ENCODE peak calls at places on chromosomes 12 and 14, in seven cellular contexts. B is AG09309, C is prostate gland, P is adrenal gland, M is astrocyte of the spinal cord, F is fibroblast of the aortic adventitia, R is HFF-Myc. H is an unnamed sample.

GRCh38 chr12:10363922-10364838 is 25.7 kb downstream of the KLRK1 start:
- DNase-seq in B (no peak), C (peak), P (peak), M (peak), F (peak), R (no peak), H (peak)

GRCh38 chr12:39816671-39817185 is 197.1 kb upstream of the ABCD2 start:
- DNase-seq in B (no peak), C (no peak), P (no peak), M (no peak), F (peak), R (no peak), H (no peak)

GRCh38 chr12:120015313-120015712 is 26.3 kb downstream of the BICDL1 start:
- DNase-seq in B (no peak), C (no peak), P (no peak), M (no peak), F (no peak), R (no peak), H (no peak)

GRCh38 chr14:99930420-99931274 is 134.6 kb upstream of the EVL start:
- DNase-seq in B (no peak), C (no peak), P (no peak), M (no peak), F (peak), R (no peak), H (peak)

GRCh38 chr14:68665792-68666195 is 127.1 kb downstream of the ZFP36L1 start:
- DNase-seq in B (no peak), C (no peak), P (no peak), M (peak), F (no peak), R (no peak), H (no peak)

GRCh38 chr12:26317942-26318565 is 122.7 kb downstream of the SSPN start:
- DNase-seq in B (no peak), C (no peak), P (no peak), M (peak), F (peak), R (no peak), H (peak)

GRCh38 chr14:105408592-105408991 is 10.3 kb downstream of the TEX22 start:
- DNase-seq in B (no peak), C (no peak), P (no peak), M (no peak), F (no peak), R (no peak), H (no peak)

GRCh38 chr12:112800183-112800582 is 8.6 kb downstream of the RPH3A start:
- DNase-seq in B (no peak), C (no peak), P (no peak), M (no peak), F (no peak), R (no peak), H (no peak)

GRCh38 chr14:76613616-76614015 is 147.7 kb upstream of the VASH1 start:
- DNase-seq in B (no peak), C (no peak), P (no peak), M (no peak), F (no peak), R (no peak), H (no peak)

GRCh38 chr12:60201891-60202290 is 606.1 kb downstream of the SLC16A7 start:
- DNase-seq in B (no peak), C (no peak), P (no peak), M (peak), F (peak), R (no peak), H (peak)

GRCh38 chr12:91138337-91138905 is 27.1 kb upstream of the LUM start:
- DNase-seq in B (no peak), C (no peak), P (no peak), M (no peak), F (peak), R (peak), H (no peak)

GRCh38 chr14:50410921-50411320 is 14.2 kb upstream of the CDKL1 start:
- DNase-seq in B (peak), C (no peak), P (no peak), M (peak), F (peak), R (no peak), H (peak)

GRCh38 chr12:43158126-43158525 is 393.9 kb downstream of the ADAMTS20 start:
- DNase-seq in B (no peak), C (no peak), P (no peak), M (no peak), F (no peak), R (no peak), H (no peak)

GRCh38 chr14:74667758-74668157 is 45.1 kb downstream of the AREL1 start:
- DNase-seq in B (peak), C (no peak), P (no peak), M (peak), F (peak), R (no peak), H (peak)

GRCh38 chr12:107894589-107894988 is 120.1 kb downstream of the ASCL4 start:
- DNase-seq in B (peak), C (no peak), P (no peak), M (no peak), F (peak), R (no peak), H (no peak)

GRCh38 chr12:55932546-55932919 is 1.6 kb downstream of the DGKA start:
- DNase-seq in B (no peak), C (no peak), P (no peak), M (peak), F (peak), R (no peak), H (peak)

GRCh38 chr12:10132971-10133370 is 3.0 kb upstream of the CLEC7A start:
- DNase-seq in B (no peak), C (no peak), P (no peak), M (no peak), F (no peak), R (no peak), H (no peak)

GRCh38 chr14:24130717-24131548 is 474 bp downstream of the FITM1 start:
- DNase-seq in B (no peak), C (no peak), P (peak), M (no peak), F (no peak), R (no peak), H (no peak)

GRCh38 chr14:101215266-101215665 is 311.7 kb upstream of the RTL1 start:
- DNase-seq in B (no peak), C (no peak), P (no peak), M (no peak), F (no peak), R (no peak), H (no peak)

GRCh38 chr12:67884596-67884995 is 104.7 kb upstream of the IFNG-AS1 start:
- DNase-seq in B (no peak), C (no peak), P (no peak), M (no peak), F (no peak), R (no peak), H (no peak)

GRCh38 chr12:110689601-110690430 is 901 bp upstream of the HVCN1 start:
- DNase-seq in B (no peak), C (no peak), P (peak), M (no peak), F (peak), R (no peak), H (no peak)

GRCh38 chr12:58919271-58920101 is 818 bp downstream of the LRIG3 start:
- DNase-seq in B (no peak), C (peak), P (peak), M (peak), F (peak), R (no peak), H (peak)

GRCh38 chr12:132908145-132909029 is 21.0 kb upstream of the CHFR start:
- DNase-seq in B (peak), C (peak), P (peak), M (peak), F (peak), R (peak), H (peak)

GRCh38 chr14:102951799-102952198 is 29.3 kb downstream of the AMN start:
- DNase-seq in B (peak), C (no peak), P (no peak), M (peak), F (no peak), R (no peak), H (no peak)

GRCh38 chr12:18552829-18553228 is 185.0 kb downstream of the PLCZ1 start:
- DNase-seq in B (no peak), C (no peak), P (no peak), M (no peak), F (no peak), R (no peak), H (no peak)

GRCh38 chr12:22447223-22447622 is 97.1 kb downstream of the C2CD5 start:
- DNase-seq in B (no peak), C (no peak), P (no peak), M (no peak), F (no peak), R (peak), H (no peak)

GRCh38 chr12:27337376-27337775 is 4.7 kb downstream of the BMAL2 start:
- DNase-seq in B (no peak), C (no peak), P (no peak), M (no peak), F (no peak), R (no peak), H (no peak)

GRCh38 chr14:62079035-62079434 is 316.8 kb downstream of the SNAPC1 start:
- DNase-seq in B (no peak), C (no peak), P (no peak), M (no peak), F (no peak), R (no peak), H (no peak)

GRCh38 chr12:28963554-28963953 is 185.5 kb upstream of the FAR2 start:
- DNase-seq in B (no peak), C (no peak), P (no peak), M (peak), F (peak), R (no peak), H (peak)

GRCh38 chr12:110314308-110314707 is 33.3 kb downstream of the ATP2A2 start:
- DNase-seq in B (peak), C (no peak), P (no peak), M (peak), F (peak), R (no peak), H (peak)

GRCh38 chr12:120225200-120225558 is 24.3 kb upstream of the RPLP0 start:
- DNase-seq in B (no peak), C (no peak), P (no peak), M (no peak), F (no peak), R (no peak), H (no peak)

GRCh38 chr14:31576949-31577348 is 15.7 kb downstream of the NUBPL start:
- DNase-seq in B (no peak), C (no peak), P (no peak), M (no peak), F (no peak), R (no peak), H (no peak)

GRCh38 chr12:110436231-110436630 is 13.9 kb downstream of the ARPC3 start:
- DNase-seq in B (no peak), C (no peak), P (no peak), M (no peak), F (peak), R (no peak), H (peak)

GRCh38 chr12:70754330-70754741 is 117.1 kb upstream of the PTPRB start:
- DNase-seq in B (no peak), C (no peak), P (no peak), M (no peak), F (no peak), R (no peak), H (no peak)

GRCh38 chr12:82937151-82937550 is 250.4 kb downstream of the TMTC2 start:
- DNase-seq in B (no peak), C (no peak), P (no peak), M (no peak), F (peak), R (peak), H (peak)

GRCh38 chr12:45553204-45553603 is 176.3 kb upstream of the ARID2 start:
- DNase-seq in B (no peak), C (no peak), P (no peak), M (no peak), F (no peak), R (no peak), H (no peak)

GRCh38 chr12:132253698-132254480 is 75.5 kb downstream of the GALNT9 start:
- DNase-seq in B (no peak), C (no peak), P (no peak), M (no peak), F (no peak), R (no peak), H (no peak)

DNA sequence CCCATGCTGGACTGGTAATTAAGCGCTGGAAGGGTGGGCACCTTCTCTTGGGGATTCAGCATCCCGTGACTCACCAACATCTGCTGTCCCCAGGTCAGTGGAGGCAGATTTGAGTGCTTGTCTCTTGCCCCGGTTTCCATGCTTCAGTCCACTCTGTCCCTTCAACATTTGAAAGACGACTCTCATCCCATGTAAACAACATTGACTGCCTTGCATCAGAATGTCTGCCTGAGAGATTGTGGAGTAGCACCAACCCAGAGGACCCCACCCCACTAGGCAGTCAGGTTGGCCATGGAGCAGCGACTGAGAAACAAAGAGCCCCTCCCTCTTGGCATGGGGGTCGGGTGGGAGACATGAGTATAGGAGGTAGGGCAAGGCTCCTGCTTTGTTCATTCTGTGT is 4.9 kb upstream of the STAC3 start:
- DNase-seq in B (no peak), C (no peak), P (no peak), M (no peak), F (no peak), R (no peak), H (no peak)
- H3K4me3 ChIP-seq in B (no peak), C (no peak), P (no peak), M (no peak), F (no peak), R (no peak), H (no peak)

GRCh38 chr12:124047045-124047566 is 74.1 kb downstream of the ZNF664 start:
- DNase-seq in B (no peak), C (no peak), P (no peak), M (no peak), F (no peak), R (no peak), H (no peak)

GRCh38 chr12:124045671-124046070 is 72.7 kb downstream of the ZNF664 start:
- DNase-seq in B (no peak), C (no peak), P (no peak), M (no peak), F (no peak), R (no peak), H (no peak)

GRCh38 chr12:124046206-124046740 is 73.3 kb downstream of the ZNF664 start:
- DNase-seq in B (no peak), C (no peak), P (peak), M (no peak), F (no peak), R (no peak), H (no peak)

GRCh38 chr12:124044021-124044420 is 71.0 kb downstream of the ZNF664 start:
- DNase-seq in B (no peak), C (no peak), P (no peak), M (no peak), F (no peak), R (no peak), H (no peak)

DNA sequence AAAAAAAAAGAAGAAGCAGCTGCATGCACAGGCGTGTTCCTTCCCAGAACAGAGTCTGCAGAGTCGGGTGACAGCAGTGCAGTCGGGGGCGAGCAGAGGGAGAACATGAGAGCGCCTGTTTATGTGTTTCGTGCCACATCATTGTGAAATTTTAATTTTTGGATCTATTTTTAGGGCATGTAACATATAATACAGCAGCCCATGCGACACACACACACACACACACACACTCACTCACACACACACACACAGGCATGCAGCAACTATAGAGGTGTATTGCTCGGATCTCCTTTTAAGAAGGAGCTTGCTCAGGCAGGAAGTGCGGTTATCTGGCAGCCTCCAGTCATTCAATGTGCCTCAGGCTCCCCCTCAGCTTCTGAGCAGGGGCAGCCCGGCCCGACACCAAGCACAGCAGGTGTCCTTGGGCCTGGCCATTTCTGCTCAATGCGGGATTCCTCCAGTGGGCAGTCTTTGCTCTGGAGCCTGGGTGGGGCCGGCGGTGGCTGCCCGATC is 71.8 kb downstream of the ZNF664 start:
- DNase-seq in B (no peak), C (no peak), P (no peak), M (no peak), F (no peak), R (no peak), H (no peak)
- H3K4me3 ChIP-seq in B (no peak), C (no peak), P (no peak), M (no peak), F (no peak), R (no peak), H (no peak)

GRCh38 chr12:32946504-32947131 is 50.0 kb upstream of the PKP2 start:
- DNase-seq in B (no peak), C (no peak), P (no peak), M (no peak), F (no peak), R (no peak), H (no peak)
- H3K4me3 ChIP-seq in B (no peak), C (no peak), P (no peak), M (no peak), F (no peak), R (no peak), H (no peak)

DNA sequence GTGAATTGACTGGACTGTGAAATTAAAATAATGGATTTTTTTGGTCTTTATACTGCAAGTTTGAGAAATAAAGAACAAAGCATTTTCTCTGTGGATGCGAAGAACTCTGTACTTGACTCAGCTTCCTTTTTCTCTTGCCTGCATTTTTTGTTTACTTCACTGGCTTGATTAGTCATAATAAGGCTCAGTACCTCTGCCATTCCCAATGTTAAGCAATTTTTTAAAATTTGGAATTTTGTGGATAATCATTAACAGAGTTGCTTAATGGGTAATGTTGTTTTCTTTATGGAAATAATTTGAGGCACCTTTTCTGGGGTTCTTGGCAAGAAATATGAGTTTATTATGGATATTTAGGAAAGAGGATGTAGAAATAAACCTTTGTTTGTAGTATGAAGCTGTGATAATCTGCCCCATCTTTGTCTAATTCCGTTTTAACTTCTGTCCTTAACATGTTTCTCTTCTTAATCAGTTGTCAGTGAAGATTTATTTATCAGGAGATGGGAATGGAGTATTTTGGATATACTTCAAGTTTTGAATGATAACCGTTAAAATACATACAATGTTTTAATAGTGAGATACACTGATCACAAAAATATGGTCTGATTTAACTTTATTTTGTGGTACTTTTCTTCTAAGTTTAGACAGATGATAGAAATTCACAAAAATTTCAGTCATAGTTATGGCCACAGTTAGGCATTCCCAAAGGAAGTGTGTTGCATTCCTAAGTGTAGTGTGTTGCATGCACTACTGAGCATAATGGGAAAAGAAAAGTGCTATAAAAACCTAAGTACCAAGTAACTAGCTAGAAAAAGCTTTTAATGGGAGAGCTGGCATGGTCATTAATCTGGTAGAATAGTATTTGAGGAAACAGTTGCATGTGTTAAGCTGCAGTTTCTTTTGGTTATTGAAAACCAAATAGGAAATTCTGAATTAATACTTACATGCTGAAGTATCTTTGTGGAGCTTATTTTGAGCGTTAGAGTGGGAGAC is 27.7 kb downstream of the WNK1 start:
- DNase-seq in B (peak), C (no peak), P (no peak), M (peak), F (peak), R (no peak), H (peak)
- H3K4me3 ChIP-seq in B (no peak), C (no peak), P (no peak), M (no peak), F (peak), R (peak), H (peak)

GRCh38 chr12:4228122-4228580 is 45.4 kb upstream of the CCND2 start:
- DNase-seq in B (no peak), C (no peak), P (no peak), M (no peak), F (no peak), R (no peak), H (no peak)
- H3K4me3 ChIP-seq in B (no peak), C (no peak), P (no peak), M (no peak), F (no peak), R (no peak), H (no peak)

H was measured in cardiac fibroblast.